ENCODE peak calls at places on chromosomes 11 and 22, in four cellular contexts. B, A, V and W are unnamed samples.

GRCh38 chr11:11984563-11984962 is 23.9 kb downstream of the DKK3 start:
- DNase-seq in B (no peak), A (no peak), V (no peak), W (no peak)

GRCh38 chr11:9662273-9662672 is 1.6 kb upstream of the SWAP70 start:
- DNase-seq in B (no peak), A (no peak), V (no peak), W (no peak)

GRCh38 chr11:11786771-11787170 is 55.0 kb upstream of the USP47 start:
- DNase-seq in B (peak; percentile 21), A (peak; percentile 27), V (peak; percentile 15), W (no peak)

GRCh38 chr11:66069715-66070603 is at the start of gene PACS1:
- DNase-seq in B (peak; percentile 60), A (peak; percentile 45), V (peak; percentile 80), W (peak; percentile 70)

GRCh38 chr11:16738198-16738948 is at the start of gene C11orf58:
- DNase-seq in B (peak; percentile 98), A (peak; percentile 96), V (peak; percentile 97), W (peak; percentile 93)

GRCh38 chr11:13324141-13324540 is 46.6 kb downstream of the BMAL1 start:
- DNase-seq in B (no peak), A (no peak), V (no peak), W (no peak)

GRCh38 chr11:3104051-3104714 is 47.0 kb upstream of the CARS1 start:
- DNase-seq in B (no peak), A (no peak), V (no peak), W (no peak)

GRCh38 chr11:34251640-34251980 is 106.2 kb downstream of the ABTB2 start:
- DNase-seq in B (no peak), A (no peak), V (no peak), W (no peak)

GRCh38 chr11:46711288-46711687 is 7.7 kb upstream of the F2 start:
- DNase-seq in B (no peak), A (no peak), V (no peak), W (no peak)

GRCh38 chr22:28999510-29000224 is 62.0 kb downstream of the C22orf31 start:
- DNase-seq in B (no peak), A (no peak), V (no peak), W (no peak)